ENCODE peak calls at places on chromosomes 6 and 20, in ten cellular contexts. One of them, this sample, is unnamed.

GRCh38 chr20:62607366-62608217 is 34.7 kb upstream of the SLCO4A1 start:
- DNase-seq in PC-9: no peak
- DNase-seq in AG09309: no peak
- DNase-seq in heart left ventricle: peak; percentile 56
- DNase-seq in heart right ventricle: no peak
- DNase-seq in testis: no peak
- DNase-seq in cardiac muscle cell: no peak
- DNase-seq in GM06990: no peak
- DNase-seq in activated CD8-positive, alpha-beta T cell treated with anti-CD3 and anti-CD28 coated beads for 36 hours: no peak
- DNase-seq in mesothelial cell of epicardium: no peak
- DNase-seq in this sample: no peak

GRCh38 chr6:16438677-16439615 is 200.6 kb downstream of the GMPR start:
- DNase-seq in AG09309: no peak
- DNase-seq in heart left ventricle: no peak
- DNase-seq in activated CD8-positive, alpha-beta T cell treated with anti-CD3 and anti-CD28 coated beads for 36 hours: peak; percentile 39
- DNase-seq in heart right ventricle: peak; percentile 25
- DNase-seq in mesothelial cell of epicardium: no peak
- DNase-seq in testis: no peak
- DNase-seq in cardiac muscle cell: peak; percentile 53
- DNase-seq in PC-9: peak; percentile 25
- DNase-seq in GM06990: no peak
- DNase-seq in this sample: peak; percentile 62

GRCh38 chr20:17685168-17685567 is 3.1 kb upstream of the RRBP1 start:
- DNase-seq in mesothelial cell of epicardium: no peak
- DNase-seq in cardiac muscle cell: no peak
- DNase-seq in GM06990: no peak
- DNase-seq in AG09309: no peak
- DNase-seq in heart left ventricle: no peak
- DNase-seq in heart right ventricle: no peak
- DNase-seq in activated CD8-positive, alpha-beta T cell treated with anti-CD3 and anti-CD28 coated beads for 36 hours: no peak
- DNase-seq in PC-9: no peak
- DNase-seq in testis: no peak
- DNase-seq in this sample: no peak

GRCh38 chr6:3471711-3472110 is 14.9 kb upstream of the SLC22A23 start:
- DNase-seq in heart left ventricle: no peak
- DNase-seq in AG09309: no peak
- DNase-seq in cardiac muscle cell: peak; percentile 20
- DNase-seq in heart right ventricle: no peak
- DNase-seq in activated CD8-positive, alpha-beta T cell treated with anti-CD3 and anti-CD28 coated beads for 36 hours: no peak
- DNase-seq in testis: no peak
- DNase-seq in mesothelial cell of epicardium: no peak
- DNase-seq in PC-9: no peak
- DNase-seq in GM06990: no peak
- DNase-seq in this sample: no peak

GRCh38 chr20:31849306-31849930 is 4.0 kb upstream of the FOXS1 start:
- DNase-seq in heart right ventricle: no peak
- DNase-seq in mesothelial cell of epicardium: no peak
- DNase-seq in GM06990: no peak
- DNase-seq in PC-9: peak; percentile 54
- DNase-seq in heart left ventricle: no peak
- DNase-seq in cardiac muscle cell: no peak
- DNase-seq in testis: no peak
- DNase-seq in AG09309: no peak
- DNase-seq in activated CD8-positive, alpha-beta T cell treated with anti-CD3 and anti-CD28 coated beads for 36 hours: no peak
- DNase-seq in this sample: no peak

GRCh38 chr6:12751694-12752304 is 35.2 kb downstream of the PHACTR1 start:
- DNase-seq in activated CD8-positive, alpha-beta T cell treated with anti-CD3 and anti-CD28 coated beads for 36 hours: peak; percentile 65
- DNase-seq in heart left ventricle: peak; percentile 66
- DNase-seq in cardiac muscle cell: peak; percentile 72
- DNase-seq in PC-9: peak; percentile 40
- DNase-seq in heart right ventricle: peak; percentile 46
- DNase-seq in mesothelial cell of epicardium: peak; percentile 57
- DNase-seq in GM06990: no peak
- DNase-seq in AG09309: peak; percentile 10
- DNase-seq in testis: peak; percentile 88
- DNase-seq in this sample: peak; percentile 64

GRCh38 chr6:119614138-119614537 is 264.6 kb upstream of the MAN1A1 start:
- DNase-seq in testis: no peak
- DNase-seq in heart right ventricle: no peak
- DNase-seq in mesothelial cell of epicardium: no peak
- DNase-seq in cardiac muscle cell: no peak
- DNase-seq in activated CD8-positive, alpha-beta T cell treated with anti-CD3 and anti-CD28 coated beads for 36 hours: no peak
- DNase-seq in GM06990: no peak
- DNase-seq in heart left ventricle: no peak
- DNase-seq in PC-9: no peak
- DNase-seq in AG09309: no peak
- DNase-seq in this sample: no peak

GRCh38 chr20:50041238-50041915 is 58.6 kb downstream of the SNAI1 start:
- DNase-seq in testis: no peak
- DNase-seq in heart right ventricle: no peak
- DNase-seq in cardiac muscle cell: no peak
- DNase-seq in AG09309: no peak
- DNase-seq in GM06990: no peak
- DNase-seq in heart left ventricle: no peak
- DNase-seq in PC-9: no peak
- DNase-seq in mesothelial cell of epicardium: no peak
- DNase-seq in activated CD8-positive, alpha-beta T cell treated with anti-CD3 and anti-CD28 coated beads for 36 hours: no peak
- DNase-seq in this sample: peak; percentile 60

GRCh38 chr6:111759836-111760785 is 113.1 kb downstream of the FYN start:
- DNase-seq in heart left ventricle: no peak
- DNase-seq in heart right ventricle: no peak
- DNase-seq in cardiac muscle cell: peak; percentile 94
- DNase-seq in AG09309: peak; percentile 63
- DNase-seq in PC-9: no peak
- DNase-seq in mesothelial cell of epicardium: no peak
- DNase-seq in activated CD8-positive, alpha-beta T cell treated with anti-CD3 and anti-CD28 coated beads for 36 hours: peak; percentile 64
- DNase-seq in GM06990: no peak
- DNase-seq in testis: no peak
- DNase-seq in this sample: no peak

GRCh38 chr20:40706977-40707582 is 18.0 kb upstream of the MAFB start:
- DNase-seq in AG09309: no peak
- DNase-seq in heart right ventricle: no peak
- DNase-seq in heart left ventricle: no peak
- DNase-seq in GM06990: no peak
- DNase-seq in testis: no peak
- DNase-seq in PC-9: no peak
- DNase-seq in mesothelial cell of epicardium: no peak
- DNase-seq in cardiac muscle cell: no peak
- DNase-seq in activated CD8-positive, alpha-beta T cell treated with anti-CD3 and anti-CD28 coated beads for 36 hours: no peak
- DNase-seq in this sample: no peak
- TF ChIP-seq CTCF in AG09309: no peak
- TF ChIP-seq CTCF in heart right ventricle: no peak
- TF ChIP-seq CTCF in heart left ventricle: no peak
- TF ChIP-seq CTCF in GM06990: peak; percentile 42
- TF ChIP-seq CTCF in testis: no peak
- TF ChIP-seq CTCF in PC-9: no peak
- TF ChIP-seq CTCF in mesothelial cell of epicardium: no peak
- TF ChIP-seq CTCF in cardiac muscle cell: no peak
- TF ChIP-seq CTCF in activated CD8-positive, alpha-beta T cell treated with anti-CD3 and anti-CD28 coated beads for 36 hours: no peak
- TF ChIP-seq CTCF in this sample: no peak

GRCh38 chr6:167472876-167473275 is 148.0 kb downstream of the TTLL2 start:
- DNase-seq in heart right ventricle: no peak
- DNase-seq in cardiac muscle cell: no peak
- DNase-seq in GM06990: no peak
- DNase-seq in testis: no peak
- DNase-seq in AG09309: no peak
- DNase-seq in activated CD8-positive, alpha-beta T cell treated with anti-CD3 and anti-CD28 coated beads for 36 hours: no peak
- DNase-seq in PC-9: no peak
- DNase-seq in heart left ventricle: no peak
- DNase-seq in mesothelial cell of epicardium: no peak
- DNase-seq in this sample: no peak

GRCh38 chr6:167476844-167477595 is 152.1 kb downstream of the TTLL2 start:
- DNase-seq in testis: no peak
- DNase-seq in AG09309: no peak
- DNase-seq in PC-9: no peak
- DNase-seq in heart left ventricle: no peak
- DNase-seq in heart right ventricle: no peak
- DNase-seq in cardiac muscle cell: no peak
- DNase-seq in GM06990: no peak
- DNase-seq in activated CD8-positive, alpha-beta T cell treated with anti-CD3 and anti-CD28 coated beads for 36 hours: no peak
- DNase-seq in mesothelial cell of epicardium: no peak
- DNase-seq in this sample: no peak

GRCh38 chr6:167474171-167474570 is 149.3 kb downstream of the TTLL2 start:
- DNase-seq in PC-9: no peak
- DNase-seq in cardiac muscle cell: no peak
- DNase-seq in GM06990: no peak
- DNase-seq in heart left ventricle: no peak
- DNase-seq in testis: no peak
- DNase-seq in activated CD8-positive, alpha-beta T cell treated with anti-CD3 and anti-CD28 coated beads for 36 hours: no peak
- DNase-seq in heart right ventricle: no peak
- DNase-seq in mesothelial cell of epicardium: no peak
- DNase-seq in AG09309: no peak
- DNase-seq in this sample: no peak

GRCh38 chr6:167475947-167476346 is 151.1 kb downstream of the TTLL2 start:
- DNase-seq in mesothelial cell of epicardium: no peak
- DNase-seq in PC-9: no peak
- DNase-seq in AG09309: no peak
- DNase-seq in heart right ventricle: no peak
- DNase-seq in cardiac muscle cell: no peak
- DNase-seq in heart left ventricle: no peak
- DNase-seq in testis: no peak
- DNase-seq in GM06990: no peak
- DNase-seq in activated CD8-positive, alpha-beta T cell treated with anti-CD3 and anti-CD28 coated beads for 36 hours: no peak
- DNase-seq in this sample: no peak

GRCh38 chr6:167474725-167475124 is 149.8 kb downstream of the TTLL2 start:
- DNase-seq in testis: no peak
- DNase-seq in PC-9: no peak
- DNase-seq in heart left ventricle: no peak
- DNase-seq in GM06990: no peak
- DNase-seq in cardiac muscle cell: peak; percentile 37
- DNase-seq in mesothelial cell of epicardium: no peak
- DNase-seq in heart right ventricle: no peak
- DNase-seq in AG09309: no peak
- DNase-seq in activated CD8-positive, alpha-beta T cell treated with anti-CD3 and anti-CD28 coated beads for 36 hours: no peak
- DNase-seq in this sample: no peak
- TF ChIP-seq CTCF in testis: no peak
- TF ChIP-seq CTCF in PC-9: no peak
- TF ChIP-seq CTCF in heart left ventricle: no peak
- TF ChIP-seq CTCF in GM06990: no peak
- TF ChIP-seq CTCF in cardiac muscle cell: peak; percentile 30
- TF ChIP-seq CTCF in mesothelial cell of epicardium: no peak
- TF ChIP-seq CTCF in heart right ventricle: no peak
- TF ChIP-seq CTCF in AG09309: no peak
- TF ChIP-seq CTCF in activated CD8-positive, alpha-beta T cell treated with anti-CD3 and anti-CD28 coated beads for 36 hours: no peak
- TF ChIP-seq CTCF in this sample: no peak

DNA sequence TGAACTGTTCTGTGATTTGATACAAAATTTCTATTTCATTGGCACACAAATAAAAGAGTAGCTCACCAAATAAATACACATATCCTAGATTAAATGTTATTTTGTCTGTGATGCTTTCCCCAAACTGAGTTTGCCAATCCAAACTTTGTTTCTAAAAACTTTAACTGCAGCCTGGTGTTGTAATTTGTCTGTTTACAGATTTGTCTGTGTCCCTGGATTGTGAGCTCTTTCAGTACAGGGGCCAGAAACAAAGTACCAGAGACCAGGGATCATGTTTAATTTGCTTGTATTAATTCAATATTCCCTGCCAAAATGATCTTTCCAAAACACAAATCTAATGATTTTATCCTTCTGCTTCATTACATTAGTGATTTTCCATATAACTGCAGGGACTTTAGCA is 1044.6 kb upstream of the GJE1 start:
- DNase-seq in mesothelial cell of epicardium: no peak
- DNase-seq in heart right ventricle: no peak
- DNase-seq in PC-9: no peak
- DNase-seq in cardiac muscle cell: no peak
- DNase-seq in activated CD8-positive, alpha-beta T cell treated with anti-CD3 and anti-CD28 coated beads for 36 hours: no peak
- DNase-seq in GM06990: no peak
- DNase-seq in AG09309: no peak
- DNase-seq in testis: no peak
- DNase-seq in heart left ventricle: no peak
- DNase-seq in this sample: no peak
- TF ChIP-seq CTCF in mesothelial cell of epicardium: no peak
- TF ChIP-seq CTCF in heart right ventricle: no peak
- TF ChIP-seq CTCF in PC-9: no peak
- TF ChIP-seq CTCF in cardiac muscle cell: no peak
- TF ChIP-seq CTCF in activated CD8-positive, alpha-beta T cell treated with anti-CD3 and anti-CD28 coated beads for 36 hours: no peak
- TF ChIP-seq CTCF in GM06990: no peak
- TF ChIP-seq CTCF in AG09309: no peak
- TF ChIP-seq CTCF in testis: no peak
- TF ChIP-seq CTCF in heart left ventricle: no peak
- TF ChIP-seq CTCF in this sample: no peak

GRCh38 chr6:32415521-32416019 is 8.6 kb upstream of the BTNL2 start:
- DNase-seq in heart left ventricle: peak; percentile 83
- DNase-seq in cardiac muscle cell: peak; percentile 83
- DNase-seq in PC-9: peak; percentile 57
- DNase-seq in AG09309: peak; percentile 24
- DNase-seq in GM06990: no peak
- DNase-seq in activated CD8-positive, alpha-beta T cell treated with anti-CD3 and anti-CD28 coated beads for 36 hours: peak; percentile 87
- DNase-seq in testis: peak; percentile 91
- DNase-seq in heart right ventricle: peak; percentile 80
- DNase-seq in mesothelial cell of epicardium: peak; percentile 40
- DNase-seq in this sample: peak; percentile 65
- TF ChIP-seq CTCF in heart left ventricle: peak; percentile 99
- TF ChIP-seq CTCF in cardiac muscle cell: peak; percentile 99
- TF ChIP-seq CTCF in PC-9: peak; percentile 90
- TF ChIP-seq CTCF in AG09309: peak; percentile 95
- TF ChIP-seq CTCF in GM06990: peak; percentile 97
- TF ChIP-seq CTCF in activated CD8-positive, alpha-beta T cell treated with anti-CD3 and anti-CD28 coated beads for 36 hours: peak; percentile 99
- TF ChIP-seq CTCF in testis: peak; percentile 99
- TF ChIP-seq CTCF in heart right ventricle: peak; percentile 91
- TF ChIP-seq CTCF in mesothelial cell of epicardium: peak; percentile 97
- TF ChIP-seq CTCF in this sample: peak; percentile 81

DNA sequence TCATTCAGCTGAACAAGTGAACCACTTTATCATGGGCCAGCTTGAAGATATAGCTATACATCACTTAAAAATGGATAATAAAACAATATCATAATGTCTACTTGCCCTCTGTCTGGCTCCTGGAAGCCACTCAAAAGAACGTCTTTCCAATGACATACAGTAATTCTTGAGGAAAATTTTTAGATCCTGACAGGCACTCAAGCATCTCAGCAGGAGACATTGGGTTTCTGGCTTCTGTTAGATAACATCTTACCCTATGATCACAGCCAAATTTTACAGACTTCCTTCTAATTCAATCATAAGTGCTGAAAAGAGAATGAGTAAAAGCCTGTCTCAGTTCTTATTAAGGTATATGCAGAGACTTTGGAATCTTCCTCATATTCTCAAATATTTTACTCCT is 330 bp downstream of the CGA start:
- DNase-seq in PC-9: no peak
- DNase-seq in testis: no peak
- DNase-seq in activated CD8-positive, alpha-beta T cell treated with anti-CD3 and anti-CD28 coated beads for 36 hours: no peak
- DNase-seq in cardiac muscle cell: no peak
- DNase-seq in heart right ventricle: no peak
- DNase-seq in AG09309: no peak
- DNase-seq in heart left ventricle: no peak
- DNase-seq in GM06990: no peak
- DNase-seq in mesothelial cell of epicardium: no peak
- DNase-seq in this sample: no peak
- TF ChIP-seq CTCF in PC-9: no peak
- TF ChIP-seq CTCF in testis: no peak
- TF ChIP-seq CTCF in activated CD8-positive, alpha-beta T cell treated with anti-CD3 and anti-CD28 coated beads for 36 hours: no peak
- TF ChIP-seq CTCF in cardiac muscle cell: no peak
- TF ChIP-seq CTCF in heart right ventricle: no peak
- TF ChIP-seq CTCF in AG09309: no peak
- TF ChIP-seq CTCF in heart left ventricle: no peak
- TF ChIP-seq CTCF in GM06990: no peak
- TF ChIP-seq CTCF in mesothelial cell of epicardium: no peak
- TF ChIP-seq CTCF in this sample: no peak

This sample was measured in GM13976.